ENCODE peak calls at places on chromosomes 5 and 9, in five cellular contexts. O, N, M, G and X are unnamed samples.
A peak's percentile ranks its signal among the peaks of the same experiment; 100 is the strongest.

GRCh38 chr5:34627794-34628193 is 28.3 kb upstream of the RAI14 start:
- DNase-seq in G (peak; percentile 70), M (peak; percentile 60), N (peak; percentile 91), O (no peak), X (no peak)

GRCh38 chr9:131449276-131449675 is 53.4 kb upstream of the POMT1 start:
- DNase-seq in O (no peak), M (no peak), N (no peak), G (no peak), X (no peak)

GRCh38 chr9:121286973-121287721 is 19.2 kb downstream of the GSN start:
- DNase-seq in N (peak; percentile 94), O (no peak), G (peak; percentile 81), M (peak; percentile 80), X (peak; percentile 83)

GRCh38 chr9:93896093-93896492 is 59.1 kb downstream of the BARX1 start:
- DNase-seq in M (no peak), G (no peak), N (no peak), O (no peak), X (no peak)

GRCh38 chr5:95773325-95774059 is 42.4 kb downstream of the RHOBTB3 start:
- DNase-seq in O (no peak), N (peak; percentile 90), M (no peak), G (peak; percentile 34), X (peak; percentile 40)

GRCh38 chr9:76456202-76456926 is 2.6 kb upstream of the GCNT1 start:
- DNase-seq in G (no peak), M (peak; percentile 55), O (peak; percentile 51), N (peak; percentile 64), X (no peak)

GRCh38 chr9:133441571-133441970 is 18.2 kb upstream of the CACFD1 start:
- DNase-seq in N (no peak), O (no peak), G (no peak), M (no peak), X (no peak)

GRCh38 chr9:135969064-135969683 is 8.0 kb upstream of the UBAC1 start:
- DNase-seq in O (no peak), N (no peak), G (no peak), M (no peak), X (no peak)

GRCh38 chr9:21689851-21690250 is 112.6 kb upstream of the MTAP start:
- DNase-seq in M (no peak), O (no peak), G (no peak), N (peak; percentile 49), X (no peak)

GRCh38 chr9:27432308-27432707 is 91.8 kb upstream of the IFNK start:
- DNase-seq in M (no peak), N (no peak), O (no peak), G (no peak), X (no peak)

GRCh38 chr5:138702166-138702826 is 50.9 kb upstream of the CTNNA1 start:
- DNase-seq in N (no peak), M (no peak), O (no peak), G (no peak), X (no peak)

GRCh38 chr9:120365386-120365785 is 214.6 kb downstream of the CDK5RAP2 start:
- DNase-seq in N (no peak), O (no peak), M (no peak), G (no peak), X (no peak)

GRCh38 chr5:79938468-79938867 is 52.6 kb downstream of the MTX3 start:
- DNase-seq in N (no peak), M (no peak), G (no peak), O (no peak), X (no peak)

GRCh38 chr5:112640495-112640894 is 97.2 kb upstream of the APC start:
- DNase-seq in O (no peak), G (no peak), M (no peak), N (no peak), X (no peak)

GRCh38 chr9:98491778-98492177 is 217.0 kb downstream of the GABBR2 start:
- DNase-seq in M (peak; percentile 23), G (peak; percentile 5), N (peak; percentile 62), O (no peak), X (no peak)

GRCh38 chr5:7533941-7534340 is 138.0 kb downstream of the ADCY2 start:
- DNase-seq in O (no peak), M (no peak), N (no peak), G (no peak), X (no peak)

GRCh38 chr9:108434502-108434901 is 421.3 kb downstream of the ACTL7B start:
- DNase-seq in N (peak; percentile 35), G (no peak), O (no peak), M (no peak), X (no peak)

GRCh38 chr5:167232675-167233074 is 1058.8 kb upstream of the WWC1 start:
- DNase-seq in M (no peak), O (no peak), G (no peak), N (peak; percentile 8), X (no peak)

GRCh38 chr5:175790796-175791195 is 80.6 kb upstream of the CPLX2 start:
- DNase-seq in M (no peak), N (no peak), G (no peak), O (no peak), X (no peak)

GRCh38 chr5:134195666-134196065 is 18.9 kb upstream of the SKP1 start:
- DNase-seq in O (no peak), N (no peak), M (no peak), G (no peak), X (no peak)

GRCh38 chr9:37126214-37126788 is 5.9 kb downstream of the ZCCHC7 start:
- DNase-seq in N (no peak), O (no peak), M (no peak), G (no peak), X (no peak)

GRCh38 chr5:123125953-123126352 is 36.9 kb downstream of the PRDM6 start:
- DNase-seq in G (peak; percentile 35), N (peak; percentile 73), O (no peak), M (no peak), X (no peak)

GRCh38 chr9:4849364-4849763 is 56.6 kb downstream of the RCL1 start:
- DNase-seq in G (no peak), O (no peak), N (no peak), M (no peak), X (no peak)
- TF ChIP-seq CTCF in G (no peak), O (no peak), N (no peak), M (no peak), X (no peak)

DNA sequence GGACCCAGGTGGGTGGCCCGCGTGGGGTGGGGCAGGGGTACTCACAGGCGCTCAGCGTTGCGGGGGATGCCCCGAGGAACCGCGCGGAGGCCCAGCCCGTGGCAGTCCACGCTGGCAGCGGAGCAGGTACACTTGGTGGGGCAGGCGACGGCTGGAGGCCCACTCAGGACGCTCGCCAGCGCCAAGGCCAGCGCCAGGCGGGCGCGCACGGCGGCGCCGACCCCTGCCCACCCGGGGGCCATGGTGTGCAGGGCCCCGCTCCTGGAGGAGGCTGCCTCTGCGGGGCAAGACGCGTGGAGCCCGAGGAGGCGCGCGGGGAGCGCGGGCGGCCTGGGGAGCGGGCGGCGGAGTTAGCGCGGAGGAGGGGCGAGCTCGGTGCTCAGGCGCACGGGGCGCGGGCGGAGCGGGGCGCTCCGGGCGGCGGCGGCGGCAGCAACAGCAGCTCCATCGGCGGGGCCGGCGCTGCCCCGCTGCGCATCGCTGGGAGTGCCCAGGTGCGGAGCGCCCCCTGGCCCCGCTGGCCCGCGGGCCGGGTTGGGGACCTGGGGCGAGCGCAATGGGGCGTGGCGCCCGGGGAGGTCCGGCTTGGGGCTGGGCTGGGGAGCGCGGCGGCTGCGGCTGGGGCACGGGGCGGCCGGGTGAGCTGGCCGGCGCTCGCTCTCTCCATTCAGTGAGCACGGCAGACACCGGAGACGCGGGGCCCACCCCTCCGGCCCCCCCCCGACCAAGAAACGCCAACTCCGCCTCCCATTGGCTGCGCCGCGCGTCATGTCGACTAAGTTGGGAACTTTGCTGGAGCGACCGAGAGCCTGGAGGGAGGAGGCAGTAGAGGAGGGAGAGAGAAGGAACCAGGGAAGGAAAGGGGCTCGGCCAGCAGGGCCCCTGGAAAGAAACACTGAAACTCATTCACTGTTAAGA is at the start of gene SLIT3:
- DNase-seq in M (no peak), O (peak; percentile 40), N (peak; percentile 37), G (peak; percentile 29), X (peak; percentile 79)
- TF ChIP-seq CTCF in M (no peak), O (no peak), N (no peak), G (no peak), X (no peak)

DNA sequence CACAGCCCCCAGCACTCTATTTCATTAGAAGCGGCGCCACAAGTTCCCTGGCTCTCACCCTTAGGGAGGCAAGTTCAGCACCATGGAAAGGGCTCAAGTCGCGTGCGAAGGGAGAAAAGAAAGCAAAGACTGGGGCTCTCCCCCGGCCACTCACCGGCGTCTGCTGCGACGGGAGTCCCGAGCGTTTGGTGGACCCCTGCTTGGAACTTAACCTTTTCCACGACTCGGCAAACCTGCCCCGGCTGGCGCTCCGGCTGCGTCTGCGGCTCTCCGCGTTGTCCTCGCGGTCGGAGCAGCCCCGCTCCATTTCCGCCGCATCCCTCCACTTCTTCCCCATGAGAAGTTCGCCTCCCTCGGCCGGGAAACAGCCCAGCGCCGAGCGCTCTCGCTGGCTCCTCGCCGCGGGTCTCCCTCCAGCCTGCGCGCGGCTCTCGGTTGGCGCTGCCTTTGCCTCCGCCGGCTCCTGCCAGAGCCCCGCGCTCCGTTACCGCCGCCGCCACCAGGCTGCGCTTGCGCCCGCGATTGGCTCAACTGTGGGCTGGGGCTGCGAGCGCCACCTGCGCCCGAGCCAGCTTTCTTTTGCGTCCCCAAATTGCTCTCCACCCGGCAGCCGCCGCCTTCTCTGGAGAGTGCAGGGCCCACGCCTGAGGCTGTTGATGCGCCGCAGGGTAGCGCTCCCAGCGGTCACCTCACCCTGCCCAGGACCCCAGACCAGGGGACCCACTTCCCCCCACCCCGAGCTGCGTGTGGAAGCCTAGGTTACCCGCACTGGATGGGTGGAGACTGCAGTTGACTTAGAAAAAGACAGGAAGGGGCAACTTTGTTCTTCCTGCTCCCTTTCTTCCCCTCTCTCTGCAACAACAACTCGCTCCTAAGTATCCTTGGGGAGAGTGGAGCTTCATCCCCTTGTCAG is 321.6 kb downstream of the CEMIP2 start:
- DNase-seq in N (peak; percentile 50), M (peak; percentile 8), O (peak; percentile 68), G (peak; percentile 16), X (peak; percentile 3)
- TF ChIP-seq CTCF in N (no peak), M (no peak), O (no peak), G (peak; percentile 33), X (peak; percentile 9)

GRCh38 chr5:50653946-50654345 is 12.5 kb upstream of the PARP8 start:
- DNase-seq in M (no peak), O (no peak), N (no peak), G (no peak), X (no peak)

GRCh38 chr5:50658243-50658642 is 8.2 kb upstream of the PARP8 start:
- DNase-seq in M (no peak), G (no peak), O (no peak), N (no peak), X (no peak)

GRCh38 chr5:50655810-50656205 is 10.6 kb upstream of the PARP8 start:
- DNase-seq in O (no peak), M (no peak), N (no peak), G (no peak), X (no peak)

GRCh38 chr5:50657044-50657443 is 9.4 kb upstream of the PARP8 start:
- DNase-seq in O (no peak), M (no peak), G (no peak), N (no peak), X (no peak)

DNA sequence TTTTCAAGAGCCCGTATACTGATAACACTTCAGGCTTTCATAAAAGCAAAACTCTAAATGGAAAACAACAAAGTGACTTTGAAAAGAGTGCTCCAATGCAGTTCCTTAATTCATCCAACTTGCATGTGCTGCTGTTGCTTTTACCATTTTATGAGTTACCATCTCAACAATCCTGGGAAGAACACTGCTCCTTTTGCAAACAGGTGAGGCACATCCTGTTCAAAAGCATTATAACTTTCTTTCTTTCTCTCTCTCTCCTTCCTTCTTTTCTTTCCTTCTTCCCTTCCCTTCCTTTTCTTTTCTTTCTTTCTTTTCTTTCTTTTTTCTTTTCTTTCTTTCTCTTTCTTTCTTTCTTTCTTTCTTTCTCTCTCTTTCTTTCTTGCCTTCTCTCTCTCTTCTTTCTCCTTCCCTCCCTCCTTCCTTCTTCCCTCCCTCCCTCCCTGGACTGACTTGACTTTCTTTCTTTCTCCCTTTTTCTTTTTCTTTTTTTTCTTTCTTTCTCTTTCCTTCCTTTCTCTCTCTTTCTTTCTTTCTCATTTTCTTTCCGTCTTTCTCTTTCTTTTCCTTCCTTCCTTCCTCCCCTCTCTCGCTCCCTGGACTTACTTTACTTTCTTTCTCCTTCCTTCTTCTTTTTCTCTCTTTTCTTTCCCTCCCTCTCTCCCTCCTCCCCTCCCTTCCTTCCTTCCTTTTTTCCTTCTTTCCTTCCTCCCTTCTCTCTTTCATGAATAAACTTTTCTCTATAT is 11.2 kb upstream of the PARP8 start:
- DNase-seq in M (no peak), N (no peak), O (no peak), G (no peak), X (no peak)
- TF ChIP-seq CTCF in M (no peak), N (no peak), O (no peak), G (no peak), X (no peak)